ENCODE peak calls at places on chromosomes 2 and 18, in four cellular contexts. G is IMR-90, U is K562, S is endothelial cell of umbilical vein. H is an unnamed sample.
A peak's percentile ranks its signal among the peaks of the same experiment; 100 is the strongest.

GRCh38 chr2:239162141-239162821 is 238.5 kb downstream of the HDAC4 start:
- DNase-seq in G (no peak), U (no peak), S (no peak), H (no peak)

GRCh38 chr2:121634354-121635307 is 14.6 kb downstream of the CLASP1 start:
- DNase-seq in G (peak; percentile 66), U (no peak), S (peak; percentile 39), H (no peak)

GRCh38 chr2:215772003-215772402 is 241.3 kb downstream of the MREG start:
- DNase-seq in G (peak; percentile 57), U (peak; percentile 60), S (peak; percentile 83), H (no peak)

GRCh38 chr2:156319811-156320490 is 12.6 kb downstream of the NR4A2 start:
- DNase-seq in G (peak; percentile 49), U (peak; percentile 77), S (no peak), H (no peak)

GRCh38 chr18:39966275-39966674 is 1988.8 kb upstream of the PIK3C3 start:
- DNase-seq in G (no peak), U (no peak), S (no peak), H (no peak)

GRCh38 chr2:39050109-39050508 is 70.7 kb downstream of the SOS1 start:
- DNase-seq in G (peak; percentile 48), U (no peak), S (no peak), H (no peak)

GRCh38 chr2:56184500-56184996 is 758 bp downstream of the CCDC85A start:
- DNase-seq in G (no peak), U (peak; percentile 9), S (peak; percentile 46), H (no peak)

GRCh38 chr2:28117104-28117596 is 226.6 kb downstream of the BABAM2 start:
- DNase-seq in G (no peak), U (no peak), S (no peak), H (no peak)

GRCh38 chr2:43519711-43520221 is 76.1 kb downstream of the THADA start:
- DNase-seq in G (peak; percentile 97), U (no peak), S (peak; percentile 83), H (no peak)

GRCh38 chr2:43132523-43133301 is 93.7 kb downstream of the ZFP36L2 start:
- DNase-seq in G (no peak), U (no peak), S (no peak), H (no peak)

GRCh38 chr2:191302459-191303155 is 57.4 kb downstream of the MYO1B start:
- DNase-seq in G (peak; percentile 23), U (peak; percentile 6), S (peak; percentile 17), H (no peak)

GRCh38 chr2:169049142-169049541 is 18.0 kb upstream of the ABCB11 start:
- DNase-seq in G (no peak), U (no peak), S (no peak), H (no peak)
- H3K9me1 ChIP-seq in G (no peaks in the 10 kb centered on the region), U (no peaks in the 10 kb centered on the region), S (no peaks in the 10 kb centered on the region), H (no peaks in the 10 kb centered on the region)

GRCh38 chr18:10851824-10852225 is 297.5 kb downstream of the PIEZO2 start:
- DNase-seq in G (peak; percentile 81), U (peak; percentile 70), S (peak; percentile 70), H (no peak)
- H3K9me1 ChIP-seq in G (no peaks in the 10 kb centered on the region), U (no peaks in the 10 kb centered on the region), S (no peaks in the 10 kb centered on the region), H (no peaks in the 10 kb centered on the region)

DNA sequence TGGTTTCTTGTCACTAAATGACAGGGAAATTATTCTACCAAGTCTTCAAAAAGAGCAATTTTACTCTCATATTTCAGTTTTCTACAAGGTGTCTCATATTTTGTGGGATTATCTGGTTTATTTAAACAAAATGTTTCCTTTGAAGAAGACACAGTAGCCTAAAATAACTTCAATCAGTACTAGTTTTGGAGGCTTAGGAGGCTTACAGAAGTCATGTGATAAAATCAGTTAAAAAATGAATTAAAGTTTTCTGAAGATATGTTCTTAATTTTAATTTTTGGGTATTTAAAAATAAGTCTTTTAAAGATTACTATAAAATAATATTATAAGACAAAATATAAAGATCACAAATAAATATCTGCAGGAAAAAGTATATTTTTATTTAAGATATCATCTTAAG is 95.9 kb downstream of the XIRP2 start:
- DNase-seq in G (no peak), U (no peak), S (no peak), H (no peak)
- H3K9me1 ChIP-seq in G (no peaks in the 10 kb centered on the region), U (no peaks in the 10 kb centered on the region), S (no peaks in the 10 kb centered on the region), H (no peaks in the 10 kb centered on the region)

GRCh38 chr2:216802516-216803265 is 57.2 kb downstream of the TNP1 start:
- DNase-seq in G (no peak), U (no peak), S (no peak), H (no peak)

GRCh38 chr2:216807861-216808272 is 52.0 kb downstream of the TNP1 start:
- DNase-seq in G (peak; percentile 47), U (no peak), S (peak; percentile 13), H (no peak)

GRCh38 chr2:216799873-216800421 is 59.9 kb downstream of the TNP1 start:
- DNase-seq in G (peak; percentile 74), U (peak; percentile 60), S (no peak), H (no peak)

GRCh38 chr2:216804357-216805350 is 55.2 kb downstream of the TNP1 start:
- DNase-seq in G (peak; percentile 28), U (no peak), S (no peak), H (no peak)

GRCh38 chr2:216803803-216804202 is 56.1 kb downstream of the TNP1 start:
- DNase-seq in G (no peak), U (no peak), S (no peak), H (no peak)
- H3K9me1 ChIP-seq in G (peaks cover 13% of the 10 kb centered on the region), U (no peaks in the 10 kb centered on the region), S (no peaks in the 10 kb centered on the region), H (no peaks in the 10 kb centered on the region)

GRCh38 chr2:175950512-175950911 is 51.6 kb downstream of the LNPK start:
- DNase-seq in G (no peak), U (no peak), S (no peak), H (no peak)

GRCh38 chr2:175947073-175947472 is 55.0 kb downstream of the LNPK start:
- DNase-seq in G (no peak), U (no peak), S (no peak), H (no peak)

GRCh38 chr2:175948202-175948601 is 53.9 kb downstream of the LNPK start:
- DNase-seq in G (no peak), U (no peak), S (no peak), H (no peak)
- H3K9me1 ChIP-seq in G (no peaks in the 10 kb centered on the region), U (no peaks in the 10 kb centered on the region), S (no peaks in the 10 kb centered on the region), H (no peaks in the 10 kb centered on the region)

H was measured in keratinocyte.